ENCODE peak calls at places on chromosomes 3 and 15, in ten cellular contexts. M is NCI-H2171 treated with DMSO at 0.1 percent for 48 hours; A is stimulated activated CD8-positive, alpha-beta memory T cell treated with anti-CD3 and anti-CD28 coated beads, Interleukin-7, amount 100 ng/mL, for 24 hours; K is AG09319; J is AG08395; L is CD8-positive, alpha-beta T cell; Q is effector CD8-positive, alpha-beta T cell; P is AG08396; C is stimulated activated CD4-positive, alpha-beta T cell treated with anti-CD3 and anti-CD28 coated beads, Interleukin-2, amount 100 ng/mL, for 48 hours; G is H9. N is an unnamed sample.

GRCh38 chr15:57680021-57680420 is 26.5 kb upstream of the POLR2M start:
- DNase-seq in M (no peak), A (no peak), K (no peak), J (peak; percentile 75), L (no peak), Q (no peak), P (peak; percentile 35), C (no peak), G (no peak), N (no peak)

GRCh38 chr15:80846416-80846815 is 67.2 kb downstream of the CEMIP start:
- DNase-seq in M (no peak), A (no peak), K (no peak), J (no peak), L (no peak), Q (no peak), P (no peak), C (no peak), G (no peak), N (no peak)

GRCh38 chr3:131238496-131238895 is 143.1 kb upstream of the NUDT16 start:
- DNase-seq in M (no peak), A (no peak), K (no peak), J (no peak), L (no peak), Q (no peak), P (no peak), C (no peak), G (no peak), N (no peak)

GRCh38 chr3:149330609-149331008 is 2.8 kb downstream of the TM4SF18 start:
- DNase-seq in M (no peak), A (no peak), K (no peak), J (no peak), L (no peak), Q (no peak), P (no peak), C (no peak), G (no peak), N (no peak)

GRCh38 chr3:48432411-48433371 is 2.8 kb upstream of the PLXNB1 start:
- DNase-seq in M (no peak), A (no peak), K (no peak), J (no peak), L (no peak), Q (no peak), P (no peak), C (no peak), G (peak; percentile 94), N (peak; percentile 59)

GRCh38 chr3:180600473-180600872 is 1.5 kb upstream of the TTC14 start:
- DNase-seq in M (no peak), A (no peak), K (no peak), J (no peak), L (no peak), Q (no peak), P (no peak), C (no peak), G (no peak), N (no peak)

GRCh38 chr3:72679540-72680198 is 168.6 kb downstream of the SHQ1 start:
- DNase-seq in M (no peak), A (no peak), K (no peak), J (peak; percentile 72), L (no peak), Q (no peak), P (no peak), C (no peak), G (no peak), N (no peak)

GRCh38 chr3:89314454-89314853 is 207.0 kb downstream of the EPHA3 start:
- DNase-seq in M (peak; percentile 7), A (no peak), K (no peak), J (peak; percentile 5), L (no peak), Q (no peak), P (peak; percentile 6), C (no peak), G (peak; percentile 34), N (no peak)

GRCh38 chr3:107833046-107833445 is 257.8 kb downstream of the CD47 start:
- DNase-seq in M (no peak), A (no peak), K (no peak), J (no peak), L (no peak), Q (no peak), P (no peak), C (no peak), G (no peak), N (no peak)

GRCh38 chr3:32493437-32494414 is 8.9 kb downstream of the CMTM6 start:
- DNase-seq in M (no peak), A (no peak), K (no peak), J (no peak), L (no peak), Q (no peak), P (no peak), C (no peak), G (no peak), N (no peak)